ENCODE peak calls at places on chromosomes 1 and 21, in six cellular contexts. K is HepG2, Q is H1, M is K562, V is GM12878, R is GM12892. N is an unnamed sample.

GRCh38 chr1:39592069-39592468 is 15.5 kb upstream of the PABPC4 start:
- DNase-seq in R (no peak), M (no peak), V (no peak), K (no peak), Q (no peak), N (no peak)

GRCh38 chr1:39087109-39087834 is 61.1 kb downstream of the NDUFS5 start:
- DNase-seq in Q (no peak), M (no peak), R (no peak), V (no peak), K (no peak), N (no peak)

GRCh38 chr1:27074175-27074780 is 61.6 kb upstream of the TENT5B start:
- DNase-seq in M (peak), R (no peak), K (no peak), V (no peak), Q (no peak), N (no peak)

GRCh38 chr1:11568687-11569086 is 85.5 kb downstream of the FBXO2 start:
- DNase-seq in Q (no peak), K (no peak), V (no peak), M (no peak), R (no peak), N (no peak)

GRCh38 chr1:66350001-66350547 is 183.9 kb upstream of the SGIP1 start:
- DNase-seq in K (no peak), Q (no peak), V (no peak), R (no peak), M (no peak), N (no peak)

GRCh38 chr1:181134543-181135461 is 46.3 kb downstream of the IER5 start:
- DNase-seq in Q (no peak), M (no peak), V (peak), K (no peak), R (no peak), N (no peak)

GRCh38 chr1:212477014-212477679 is 44.4 kb downstream of the NENF start:
- DNase-seq in Q (peak), K (peak), V (peak), M (peak), R (peak), N (peak)

GRCh38 chr1:220094016-220094911 is at the start of gene IARS2:
- DNase-seq in Q (peak), K (peak), V (peak), R (peak), M (peak), N (peak)

GRCh38 chr1:46183926-46184557 is 7.8 kb upstream of the P3R3URF start:
- DNase-seq in K (no peak), R (no peak), V (no peak), Q (no peak), M (no peak), N (no peak)

GRCh38 chr1:33607444-33608005 is 135.1 kb downstream of the ZSCAN20 start:
- DNase-seq in K (no peak), M (no peak), R (no peak), V (no peak), Q (no peak), N (no peak)

GRCh38 chr1:27549807-27550408 is 54.0 kb downstream of the AHDC1 start:
- DNase-seq in R (no peak), V (no peak), Q (no peak), K (no peak), M (no peak), N (no peak)

GRCh38 chr1:204711103-204711946 is 25.8 kb upstream of the LRRN2 start:
- DNase-seq in M (peak), Q (no peak), V (no peak), K (no peak), R (no peak), N (no peak)

GRCh38 chr1:150567717-150568561 is 11.5 kb downstream of the MCL1 start:
- DNase-seq in V (no peak), M (peak), Q (peak), K (peak), R (no peak), N (no peak)

GRCh38 chr1:56060901-56061300 is 518.5 kb downstream of the PLPP3 start:
- DNase-seq in V (no peak), R (no peak), Q (no peak), M (no peak), K (no peak), N (no peak)

GRCh38 chr1:73674945-73675561 is 522.9 kb downstream of the LRRIQ3 start:
- DNase-seq in K (no peak), V (no peak), Q (no peak), M (no peak), R (no peak), N (no peak)

GRCh38 chr1:113683384-113684152 is 75.7 kb downstream of the PHTF1 start:
- DNase-seq in R (no peak), K (no peak), Q (no peak), M (no peak), V (no peak), N (no peak)

GRCh38 chr1:213123532-213123931 is 72.5 kb downstream of the RPS6KC1 start:
- DNase-seq in V (no peak), M (no peak), R (no peak), Q (no peak), K (peak), N (no peak)

GRCh38 chr21:37244506-37245083 is 22.5 kb downstream of the VPS26C start:
- DNase-seq in Q (peak), V (no peak), M (no peak), K (no peak), R (no peak), N (no peak)

GRCh38 chr1:183622884-183623785 is 12.4 kb downstream of the ARPC5 start:
- DNase-seq in R (no peak), M (peak), Q (peak), V (no peak), K (peak), N (no peak)

GRCh38 chr1:8284167-8284566 is 33.7 kb upstream of the SLC45A1 start:
- DNase-seq in M (no peak), V (no peak), R (no peak), K (no peak), Q (no peak), N (no peak)

GRCh38 chr1:28329395-28330153 is 734 bp downstream of the MED18 start:
- DNase-seq in M (no peak), Q (peak), R (no peak), K (peak), V (no peak), N (no peak)

GRCh38 chr1:203316626-203317093 is 11.3 kb downstream of the BTG2 start:
- DNase-seq in M (no peak), V (no peak), R (no peak), Q (no peak), K (no peak), N (no peak)

GRCh38 chr21:41928621-41929220 is 25.1 kb downstream of the C2CD2 start:
- DNase-seq in K (no peak), V (peak), M (no peak), R (no peak), Q (no peak), N (no peak)

GRCh38 chr1:215082532-215083407 is at the start of gene KCNK2:
- DNase-seq in M (no peak), R (no peak), V (no peak), K (no peak), Q (peak), N (no peak)

GRCh38 chr1:167454929-167455785 is 63.2 kb downstream of the CD247 start:
- DNase-seq in M (peak), K (no peak), Q (peak), R (peak), V (no peak), N (peak)
- TF ChIP-seq POLR2A in M (no peak), K (no peak), Q (no peak), R (no peak), V (peak), N (no peak)

DNA sequence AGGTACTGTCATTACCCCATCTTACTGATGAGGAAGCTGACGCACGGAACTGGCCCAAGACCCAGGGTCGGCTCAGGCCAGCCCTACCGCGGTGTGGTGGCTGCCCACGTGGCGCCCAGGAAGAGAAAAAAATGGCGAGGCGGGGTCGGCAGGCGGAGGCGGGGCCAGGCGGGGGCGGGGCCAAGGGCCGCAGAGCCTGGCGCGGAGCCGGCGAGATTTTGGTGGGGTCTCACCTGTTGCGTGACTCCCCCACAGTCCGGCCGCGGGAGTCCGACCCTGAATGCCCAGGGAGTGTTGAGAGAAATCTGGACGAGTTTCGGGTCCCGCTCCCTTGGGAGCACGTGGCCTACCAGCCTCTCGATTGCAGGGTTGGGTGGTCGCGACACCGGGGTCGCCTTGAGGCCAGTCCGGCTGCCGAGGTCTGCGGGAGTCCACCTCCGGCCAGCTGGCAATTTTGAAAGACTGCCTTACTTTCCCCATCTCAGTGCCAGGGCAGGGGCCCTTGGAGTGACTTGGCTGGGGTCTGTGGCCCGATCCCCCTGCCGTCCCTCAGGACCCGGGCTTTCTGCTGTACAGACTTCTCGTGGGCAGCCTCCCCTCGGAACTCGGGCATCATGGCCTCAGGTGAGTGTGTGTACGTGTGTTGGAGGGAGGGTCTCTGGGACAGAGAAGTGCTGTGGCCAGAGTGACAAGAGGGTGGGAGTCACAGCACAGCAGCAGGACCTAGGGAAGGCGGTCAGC is at the start of gene AMPD2:
- DNase-seq in M (peak), R (peak), Q (peak), V (peak), K (peak), N (peak)
- TF ChIP-seq TAF1 in M (peak), R (peak), Q (peak), V (peak), K (peak), N (no peak)

GRCh38 chr1:211135342-211135950 is 1.5 kb upstream of the KCNH1 start:
- DNase-seq in M (peak), K (peak), V (peak), R (no peak), Q (no peak), N (no peak)

GRCh38 chr1:211129790-211130189 is 4.2 kb downstream of the KCNH1 start:
- DNase-seq in M (no peak), Q (no peak), V (no peak), K (no peak), R (no peak), N (no peak)

GRCh38 chr1:211133841-211134669 is at the start of gene KCNH1:
- DNase-seq in V (peak), R (peak), M (peak), Q (peak), K (peak), N (peak)

GRCh38 chr1:211132681-211133392 is 1.1 kb downstream of the KCNH1 start:
- DNase-seq in R (no peak), K (no peak), V (no peak), M (no peak), Q (no peak), N (no peak)

DNA sequence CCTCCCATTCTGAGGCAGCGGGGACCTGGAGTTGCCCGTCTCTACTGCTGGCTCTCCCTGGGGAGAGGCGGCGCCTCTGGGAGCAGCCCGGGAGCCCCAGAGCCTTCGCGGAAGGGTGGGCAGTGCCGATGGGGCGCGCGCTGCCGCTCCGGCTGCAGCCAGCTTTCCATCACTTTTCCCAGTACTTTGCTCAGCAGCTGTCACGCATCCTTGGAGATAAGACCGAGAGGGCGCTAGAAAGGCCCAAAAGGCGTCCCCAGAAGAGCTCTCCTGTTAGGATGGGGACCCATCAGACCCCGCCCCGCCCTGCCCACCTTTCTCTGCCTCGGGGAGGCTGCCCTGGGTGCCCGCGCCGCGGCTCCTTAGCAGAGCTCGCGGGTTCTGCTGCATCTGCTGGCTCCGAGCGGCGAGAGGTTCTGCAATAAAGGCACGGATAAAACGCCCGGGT is 531 bp downstream of the KCNH1 start:
- DNase-seq in M (no peak), V (no peak), Q (peak), R (no peak), K (no peak), N (no peak)
- TF ChIP-seq POLR2A in M (no peak), V (no peak), Q (no peak), R (no peak), K (no peak), N (no peak)

GRCh38 chr1:196608401-196609113 is at the start of gene KCNT2:
- DNase-seq in M (peak), K (no peak), Q (peak), V (no peak), R (no peak), N (no peak)
- TF ChIP-seq TAF1 in M (no peak), K (no peak), Q (peak), V (no peak), R (no peak), N (no peak)

GRCh38 chr1:232630047-232630893 is at the start of gene SIPA1L2:
- DNase-seq in Q (peak), V (peak), K (peak), R (peak), M (no peak), N (peak)
- TF ChIP-seq POLR2A in Q (no peak), V (no peak), K (no peak), R (no peak), M (no peak), N (no peak)

DNA sequence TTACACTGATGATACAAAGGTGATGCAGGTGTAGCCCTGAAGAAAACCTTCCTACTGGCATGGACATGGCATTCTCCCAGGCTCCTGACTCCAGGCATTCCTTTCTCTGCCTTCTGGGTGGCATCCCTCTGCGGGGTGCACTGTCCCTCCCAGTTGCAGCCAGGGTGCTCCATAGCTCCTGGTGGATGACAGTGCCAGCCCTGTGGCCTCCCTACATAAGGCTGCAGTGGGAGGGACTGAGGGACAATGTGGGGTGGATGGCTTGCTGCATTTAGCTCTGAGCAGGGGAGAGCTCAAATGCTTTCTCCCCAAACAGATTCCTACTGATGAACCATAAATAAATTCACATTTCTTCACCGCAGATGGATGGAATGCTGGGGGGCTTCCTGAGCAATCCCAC is 97.0 kb upstream of the GJB5 start:
- DNase-seq in R (no peak), Q (no peak), V (no peak), M (no peak), K (no peak), N (no peak)
- TF ChIP-seq TAF1 in R (no peak), Q (no peak), V (no peak), M (no peak), K (no peak), N (no peak)

GRCh38 chr1:89692601-89693503 is 59.9 kb downstream of the LRRC8C start:
- DNase-seq in V (peak), R (no peak), K (no peak), Q (no peak), M (no peak), N (no peak)
- TF ChIP-seq POLR2A in V (no peak), R (no peak), K (no peak), Q (no peak), M (no peak), N (no peak)

GRCh38 chr1:16153999-16154673 is 1.7 kb downstream of the EPHA2 start:
- DNase-seq in V (no peak), M (no peak), K (no peak), Q (no peak), R (no peak), N (no peak)

GRCh38 chr1:16151200-16151708 is 4.6 kb downstream of the EPHA2 start:
- DNase-seq in V (no peak), M (peak), Q (no peak), R (no peak), K (no peak), N (no peak)

GRCh38 chr1:16151985-16152384 is 3.9 kb downstream of the EPHA2 start:
- DNase-seq in V (no peak), M (no peak), Q (no peak), K (no peak), R (no peak), N (no peak)

GRCh38 chr1:16153110-16153998 is 2.5 kb downstream of the EPHA2 start:
- DNase-seq in M (no peak), R (no peak), V (no peak), Q (no peak), K (no peak), N (no peak)

DNA sequence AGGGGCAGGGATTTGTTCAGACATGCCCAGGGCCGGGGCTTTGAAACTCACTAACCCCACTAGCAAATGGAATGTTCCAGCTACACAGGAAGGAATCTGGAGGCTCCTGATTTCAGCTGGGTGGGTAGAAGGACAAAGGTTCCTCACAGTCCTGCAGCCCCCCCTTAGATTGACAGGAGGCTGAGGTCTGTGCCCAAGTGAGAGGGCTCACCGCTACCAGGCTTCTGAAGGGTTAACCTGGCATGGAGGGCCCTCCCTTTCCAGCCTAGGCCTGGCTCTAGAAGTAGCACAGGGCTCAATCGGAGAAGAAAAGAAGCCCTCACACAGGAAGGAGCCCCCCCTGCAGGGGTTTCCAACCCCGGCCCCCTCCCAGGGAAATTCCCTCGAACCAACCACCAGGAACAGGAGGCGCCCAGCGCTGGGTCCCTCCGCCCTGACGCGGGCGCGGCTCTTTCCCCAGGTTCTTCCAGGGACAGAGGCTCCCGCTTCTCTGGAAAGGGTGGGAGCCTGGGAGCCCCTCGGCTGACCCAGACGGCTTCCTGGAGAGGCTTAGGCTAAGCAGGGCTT is 3.3 kb downstream of the EPHA2 start:
- DNase-seq in V (no peak), R (no peak), Q (no peak), M (no peak), K (peak), N (no peak)
- TF ChIP-seq TAF1 in V (no peak), R (no peak), Q (no peak), M (no peak), K (no peak), N (no peak)

DNA sequence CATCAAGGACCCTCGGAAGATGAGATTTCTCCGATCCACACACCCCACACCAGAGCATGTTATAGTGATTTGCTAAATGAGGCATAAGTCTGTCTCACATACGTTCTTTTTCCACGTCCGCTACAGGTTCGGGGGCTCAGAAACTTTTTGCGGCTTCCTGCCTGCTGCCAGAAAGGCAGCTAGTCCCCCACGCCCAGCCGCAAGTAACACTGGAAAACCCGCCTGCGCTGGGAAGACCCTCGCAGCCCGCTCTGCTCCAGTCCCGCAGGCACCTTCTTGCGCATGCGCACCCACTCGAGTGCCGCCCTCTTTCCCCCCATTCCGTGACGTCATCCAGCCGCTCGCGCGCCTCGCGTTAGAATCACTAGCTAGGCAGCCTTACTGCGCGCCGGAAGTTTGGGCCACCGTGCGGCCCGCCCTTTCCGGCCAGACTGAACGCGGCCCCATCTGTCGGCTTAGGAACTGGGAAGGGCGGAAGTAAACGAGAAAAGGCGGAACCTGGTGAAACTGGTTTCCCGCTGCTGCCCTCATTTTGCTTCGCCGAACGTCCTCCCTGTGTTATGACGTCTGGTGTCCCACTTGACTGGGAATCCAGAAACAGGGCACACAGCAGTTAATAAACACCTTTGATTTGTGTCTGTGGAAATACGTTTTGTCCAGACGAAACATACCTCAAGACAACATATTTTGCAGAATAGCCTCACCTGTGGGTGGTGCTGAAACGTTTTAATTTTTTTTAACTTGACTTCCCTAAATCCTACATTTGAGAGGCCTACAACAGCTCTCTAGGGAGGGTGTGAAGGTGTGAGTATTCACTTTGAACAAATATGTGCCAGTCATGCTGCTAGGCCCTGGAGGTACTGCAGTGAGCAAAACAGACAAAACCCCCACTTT is at the start of gene C1orf74:
- DNase-seq in K (peak), V (peak), M (peak), Q (peak), R (peak), N (peak)
- TF ChIP-seq POLR2A in K (peak), V (peak), M (peak), Q (peak), R (peak), N (peak)